ENCODE peak calls at places on chromosomes 4 and X, in six cellular contexts. Y is aorta; K is fibroblast of lung; X is CD4-positive, alpha-beta T cell; L is heart right ventricle; W is tibial artery. D is an unnamed sample.

GRCh38 chrX:2351999-2352995 is 148.5 kb downstream of the DHRSX start:
- DNase-seq in L (no peak), K (peak; percentile 88), Y (no peak), X (no peak), W (no peak), D (no peak)

GRCh38 chrX:71659342-71659741 is 8.0 kb upstream of the LOC101059915 start:
- DNase-seq in L (no peak), Y (no peak), X (no peak), W (no peak), K (no peak), D (no peak)

GRCh38 chr4:6963139-6963611 is 53.5 kb downstream of the TBC1D14 start:
- DNase-seq in K (peak; percentile 35), X (no peak), W (peak; percentile 61), L (no peak), Y (no peak), D (no peak)

GRCh38 chr4:56999751-57000150 is 21.1 kb downstream of the POLR2B start:
- DNase-seq in K (no peak), W (no peak), X (no peak), Y (no peak), L (no peak), D (no peak)

GRCh38 chrX:46268429-46268828 is 276.8 kb downstream of the ZNF674 start:
- DNase-seq in L (no peak), X (no peak), Y (no peak), W (no peak), K (peak; percentile 8), D (no peak)

GRCh38 chr4:1204828-1205591 is 32.6 kb upstream of the SPON2 start:
- DNase-seq in Y (peak; percentile 69), L (no peak), K (no peak), X (no peak), W (peak; percentile 63), D (peak; percentile 91)

GRCh38 chrX:20217279-20217678 is 49.4 kb downstream of the RPS6KA3 start:
- DNase-seq in X (no peak), L (no peak), K (peak; percentile 82), W (no peak), Y (no peak), D (no peak)

GRCh38 chr4:88137112-88137511 is 21.3 kb downstream of the ABCG2 start:
- DNase-seq in W (no peak), K (no peak), L (no peak), Y (no peak), X (no peak), D (no peak)

GRCh38 chrX:50697691-50698090 is 116.3 kb downstream of the SHROOM4 start:
- DNase-seq in L (no peak), X (no peak), K (peak; percentile 79), W (no peak), Y (no peak), D (no peak)

GRCh38 chr4:38160487-38161207 is 200.4 kb downstream of the PTTG2 start:
- DNase-seq in Y (no peak), L (no peak), W (no peak), K (peak; percentile 97), X (peak; percentile 34), D (peak; percentile 59)

GRCh38 chrX:153299855-153300254 is 21.7 kb downstream of the PNMA6F start:
- DNase-seq in L (no peak), W (no peak), Y (no peak), K (no peak), X (no peak), D (no peak)

GRCh38 chr4:114598191-114599121 is at the start of gene UGT8:
- DNase-seq in Y (peak; percentile 78), L (no peak), W (no peak), K (peak; percentile 11), X (no peak), D (peak; percentile 92)

GRCh38 chr4:1204286-1204827 is 32.0 kb upstream of the SPON2 start:
- DNase-seq in Y (peak; percentile 51), L (no peak), K (no peak), X (no peak), W (no peak), D (peak; percentile 52)

GRCh38 chr4:105061136-105061696 is 85.5 kb upstream of the TET2 start:
- DNase-seq in W (no peak), K (no peak), L (peak; percentile 10), Y (no peak), X (no peak), D (peak; percentile 25)

GRCh38 chrX:114619874-114620273 is 36.0 kb downstream of the HTR2C start:
- DNase-seq in X (no peak), W (no peak), K (no peak), L (no peak), Y (no peak), D (no peak)

GRCh38 chr4:141016117-141016798 is 117.0 kb downstream of the RNF150 start:
- DNase-seq in K (no peak), Y (no peak), X (no peak), L (no peak), W (no peak), D (no peak)

GRCh38 chr4:151407018-151407417 is 2.0 kb upstream of the FHIP1A start:
- DNase-seq in K (no peak), W (no peak), L (no peak), Y (no peak), X (no peak), D (no peak)

GRCh38 chr4:131339137-131339536 is 1810.0 kb upstream of the PCDH10 start:
- DNase-seq in Y (no peak), L (no peak), X (no peak), K (no peak), W (no peak), D (no peak)

GRCh38 chr4:98664959-98665358 is 6.5 kb upstream of the TSPAN5 start:
- DNase-seq in Y (no peak), W (no peak), X (no peak), K (no peak), L (no peak), D (no peak)

GRCh38 chr4:98289375-98289774 is 28.2 kb downstream of the RAP1GDS1 start:
- DNase-seq in W (no peak), L (no peak), Y (no peak), K (peak; percentile 38), X (no peak), D (no peak)

GRCh38 chrX:130009658-130010223 is 27.3 kb downstream of the BCORL1 start:
- DNase-seq in Y (peak; percentile 61), L (no peak), W (no peak), K (no peak), X (no peak), D (no peak)

GRCh38 chr4:7451434-7451789 is 16.7 kb upstream of the PSAPL1 start:
- DNase-seq in X (no peak), W (no peak), Y (no peak), K (no peak), L (no peak), D (no peak)

GRCh38 chr4:21884615-21885014 is 64.0 kb downstream of the KCNIP4 start:
- DNase-seq in X (no peak), Y (no peak), L (no peak), W (no peak), K (no peak), D (no peak)

GRCh38 chr4:37803348-37803973 is 23.0 kb upstream of the PGM2 start:
- DNase-seq in X (no peak), Y (no peak), W (no peak), L (peak; percentile 32), K (peak; percentile 81), D (no peak)

GRCh38 chrX:100409316-100410082 is 574 bp downstream of the PCDH19 start:
- DNase-seq in X (no peak), K (no peak), Y (peak; percentile 76), L (no peak), W (no peak), D (no peak)

GRCh38 chr4:3519468-3520264 is 12.6 kb downstream of the LRPAP1 start:
- DNase-seq in W (peak; percentile 64), Y (peak; percentile 55), L (no peak), X (no peak), K (no peak), D (no peak)

GRCh38 chr4:118076958-118077766 is 42.9 kb downstream of the NDST3 start:
- DNase-seq in L (no peak), W (no peak), Y (peak; percentile 57), K (peak; percentile 44), X (no peak), D (peak; percentile 22)

GRCh38 chrX:24214568-24214967 is 65.0 kb downstream of the ZFX start:
- DNase-seq in Y (no peak), L (no peak), X (no peak), W (no peak), K (no peak), D (no peak)

GRCh38 chr4:87298362-87298761 is 24.3 kb downstream of the HSD17B13 start:
- DNase-seq in K (no peak), W (no peak), L (no peak), Y (no peak), X (no peak), D (no peak)

GRCh38 chr4:175054980-175055379 is 136.8 kb downstream of the ADAM29 start:
- DNase-seq in L (no peak), Y (no peak), W (no peak), X (no peak), K (no peak), D (no peak)

GRCh38 chrX:66680451-66680850 is 41.6 kb upstream of the EDA2R start:
- DNase-seq in L (no peak), X (no peak), K (no peak), Y (no peak), W (no peak), D (no peak)

GRCh38 chr4:122914938-122915337 is 7.5 kb downstream of the NUDT6 start:
- DNase-seq in K (peak; percentile 51), W (no peak), X (no peak), Y (no peak), L (no peak), D (no peak)
- H3K27me3 ChIP-seq in K (no peaks in the 10 kb centered on the region), W (no peaks in the 10 kb centered on the region), X (no peaks in the 10 kb centered on the region), Y (no peaks in the 10 kb centered on the region), L (no peaks in the 10 kb centered on the region), D (no peaks in the 10 kb centered on the region)

DNA sequence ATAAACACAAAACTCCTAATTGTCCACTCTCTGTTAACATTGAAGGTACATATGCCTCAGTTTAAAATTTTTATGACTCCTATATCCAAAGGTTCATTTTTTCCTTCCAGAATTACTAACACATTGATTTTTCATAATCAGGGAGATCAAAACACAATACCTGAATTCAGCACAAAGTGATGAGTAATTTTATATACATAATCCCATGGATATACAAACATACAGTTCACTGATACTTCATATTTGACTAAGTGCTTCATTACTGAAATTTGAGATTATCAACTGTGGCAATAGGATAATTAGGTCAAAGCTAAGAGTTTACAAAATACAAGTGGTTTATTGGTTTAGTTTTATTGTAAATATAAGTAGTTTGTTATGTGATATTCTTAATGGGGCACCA is 176.2 kb upstream of the PRPS2 start:
- DNase-seq in K (no peak), W (no peak), Y (no peak), X (no peak), L (no peak), D (no peak)
- H3K27me3 ChIP-seq in K (no peaks in the 10 kb centered on the region), W (no peaks in the 10 kb centered on the region), Y (no peaks in the 10 kb centered on the region), X (no peaks in the 10 kb centered on the region), L (no peaks in the 10 kb centered on the region), D (no peaks in the 10 kb centered on the region)

DNA sequence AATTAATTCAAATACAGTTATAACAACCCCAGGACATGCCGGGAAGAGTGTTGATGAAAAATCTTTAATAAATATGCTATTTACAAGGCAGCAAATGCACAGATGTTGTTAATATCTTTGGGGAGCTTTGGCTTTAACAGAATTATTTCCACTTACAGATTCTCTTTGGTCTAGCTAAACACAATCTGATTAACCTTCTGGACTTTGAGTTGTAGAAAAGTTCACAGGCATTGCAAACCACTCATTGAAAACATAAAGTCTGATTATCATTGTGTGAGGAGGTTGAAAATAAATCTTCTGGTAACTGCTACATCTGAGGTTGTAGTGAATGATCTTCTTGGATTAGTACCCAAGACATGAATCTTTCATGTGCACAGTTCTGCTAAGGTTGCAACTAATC is 255.6 kb downstream of the LHFPL1 start:
- DNase-seq in K (no peak), W (no peak), X (no peak), Y (no peak), L (no peak), D (no peak)
- H3K27me3 ChIP-seq in K (no peaks in the 10 kb centered on the region), W (no peaks in the 10 kb centered on the region), X (no peaks in the 10 kb centered on the region), Y (no peaks in the 10 kb centered on the region), L (no peaks in the 10 kb centered on the region), D (no peaks in the 10 kb centered on the region)

GRCh38 chr4:80268936-80269335 is 2.5 kb downstream of the FGF5 start:
- DNase-seq in Y (no peak), L (no peak), K (peak; percentile 39), W (no peak), X (no peak), D (no peak)
- H3K27me3 ChIP-seq in Y (no peaks in the 10 kb centered on the region), L (peaks cover 65% of the 10 kb centered on the region), K (no peaks in the 10 kb centered on the region), W (peaks cover 51% of the 10 kb centered on the region), X (peaks cover 74% of the 10 kb centered on the region), D (peaks cover 43% of the 10 kb centered on the region)

D was measured in colonic mucosa.